ENCODE peak calls at places on chromosomes 3 and 15, in four cellular contexts. F is PC-9, P is Caco-2, V is HFFc6. M is an unnamed sample.
A peak's percentile ranks its signal among the peaks of the same experiment; 100 is the strongest.

GRCh38 chr3:12471228-12471627 is 13.1 kb upstream of the TSEN2 start:
- DNase-seq in P (no peak), F (peak; percentile 76), V (no peak), M (no peak)

GRCh38 chr15:76642671-76643070 is 262.5 kb downstream of the SCAPER start:
- DNase-seq in P (no peak), V (no peak), F (no peak), M (peak; percentile 18)

GRCh38 chr3:52339612-52340011 is 23.5 kb downstream of the DNAH1 start:
- DNase-seq in P (peak; percentile 74), V (peak; percentile 83), F (peak; percentile 22), M (peak; percentile 50)

GRCh38 chr3:23324745-23325144 is 121.6 kb downstream of the UBE2E2 start:
- DNase-seq in P (no peak), F (no peak), V (peak; percentile 44), M (no peak)

GRCh38 chr3:51337666-51338065 is 47.4 kb upstream of the MANF start:
- DNase-seq in P (no peak), V (no peak), F (no peak), M (no peak)

GRCh38 chr3:101638262-101638745 is 38.6 kb downstream of the ZBTB11 start:
- DNase-seq in F (no peak), V (no peak), P (peak; percentile 6), M (peak; percentile 8)

GRCh38 chr15:37682304-37682703 is 252.1 kb upstream of the TMCO5A start:
- DNase-seq in V (no peak), P (peak; percentile 34), F (no peak), M (no peak)

GRCh38 chr3:146404451-146404850 is 64.9 kb downstream of the PLSCR2 start:
- DNase-seq in V (peak; percentile 11), F (no peak), P (no peak), M (no peak)

GRCh38 chr3:37766220-37766605 is 95.5 kb upstream of the CTDSPL start:
- DNase-seq in V (no peak), P (no peak), F (no peak), M (no peak)

GRCh38 chr15:26873846-26874245 is 7.0 kb downstream of the GABRA5 start:
- DNase-seq in P (no peak), V (peak; percentile 15), F (no peak), M (no peak)

GRCh38 chr3:150599611-150600297 is 3.4 kb upstream of the SELENOT start:
- DNase-seq in F (peak; percentile 73), V (peak; percentile 79), P (peak; percentile 68), M (peak; percentile 85)

GRCh38 chr3:14125193-14126016 is 553 bp downstream of the TMEM43 start:
- DNase-seq in F (peak; percentile 81), V (peak; percentile 95), P (peak; percentile 70), M (peak; percentile 84)

GRCh38 chr15:73996939-73997338 is 2.4 kb downstream of the PML start:
- DNase-seq in F (peak; percentile 34), P (no peak), V (peak; percentile 26), M (no peak)

GRCh38 chr15:90231028-90232017 is 2.4 kb downstream of the CIB1 start:
- DNase-seq in F (no peak), P (no peak), V (no peak), M (peak; percentile 11)

GRCh38 chr15:48925714-48926223 is 38.0 kb downstream of the SHC4 start:
- DNase-seq in P (no peak), F (peak; percentile 25), V (peak; percentile 93), M (no peak)